ENCODE peak calls at places on chromosomes 2 and 18, in nine cellular contexts. Z is non-pigmented ciliary epithelial cell, J is smooth muscle cell of the brain vasculature, I is right cardiac atrium, B is SIG-M5, W is A172, M is bronchial epithelial cell, S is fibroblast of the conjunctiva, P is LoVo. X is an unnamed sample.

GRCh38 chr2:44676379-44676778 is 265.1 kb upstream of the SIX3 start:
- DNase-seq in Z (no peak), J (no peak), I (no peak), B (no peak), W (no peak), M (no peak), S (no peak), P (no peak), X (no peak)

GRCh38 chr2:218834685-218835084 is 3.1 kb upstream of the PRKAG3 start:
- DNase-seq in Z (no peak), J (no peak), I (no peak), B (no peak), W (peak), M (no peak), S (no peak), P (no peak), X (no peak)

GRCh38 chr18:69402219-69402989 is 1.7 kb downstream of the DOK6 start:
- DNase-seq in Z (no peak), J (no peak), I (peak), B (no peak), W (no peak), M (no peak), S (no peak), P (no peak), X (no peak)

GRCh38 chr2:38947241-38948239 is 57.9 kb downstream of the ARHGEF33 start:
- DNase-seq in Z (no peak), J (peak), I (peak), B (no peak), W (peak), M (peak), S (peak), P (peak), X (peak)

GRCh38 chr2:229780856-229781773 is 66.8 kb upstream of the DNER start:
- DNase-seq in Z (peak), J (no peak), I (no peak), B (no peak), W (peak), M (peak), S (peak), P (peak), X (peak)

GRCh38 chr2:86193901-86194567 is 1.2 kb downstream of the IMMT start:
- DNase-seq in Z (no peak), J (no peak), I (no peak), B (no peak), W (no peak), M (no peak), S (no peak), P (no peak), X (no peak)

GRCh38 chr2:30782124-30782523 is 25.1 kb downstream of the CAPN13 start:
- DNase-seq in Z (no peak), J (no peak), I (no peak), B (no peak), W (no peak), M (no peak), S (no peak), P (no peak), X (no peak)

GRCh38 chr18:41745166-41746049 is 209.6 kb upstream of the PIK3C3 start:
- DNase-seq in Z (no peak), J (peak), I (peak), B (no peak), W (peak), M (peak), S (peak), P (peak), X (peak)

GRCh38 chr18:12638634-12639124 is 19.2 kb downstream of the SPIRE1 start:
- DNase-seq in Z (no peak), J (no peak), I (no peak), B (no peak), W (no peak), M (no peak), S (no peak), P (no peak), X (no peak)

GRCh38 chr18:23355206-23355605 is 97.9 kb upstream of the RIOK3 start:
- DNase-seq in Z (no peak), J (no peak), I (peak), B (no peak), W (no peak), M (no peak), S (no peak), P (no peak), X (no peak)